ENCODE peak calls at places on chromosomes 5 and 9, in seven cellular contexts. E is lower leg skin, S is AG10803, O is epithelial cell of esophagus, G is brain microvascular endothelial cell, X is GM23338, Q is AG04450. L is an unnamed sample.

GRCh38 chr5:65418661-65419060 is 63.1 kb downstream of the ADAMTS6 start:
- DNase-seq in E (no peak), S (peak), O (no peak), G (peak), X (no peak), Q (no peak), L (no peak)

GRCh38 chr9:87554976-87555375 is 57.3 kb downstream of the DAPK1 start:
- DNase-seq in E (no peak), S (no peak), O (no peak), G (no peak), X (no peak), Q (no peak), L (no peak)

GRCh38 chr9:88835038-88835466 is 156.2 kb upstream of the S1PR3 start:
- DNase-seq in E (no peak), S (peak), O (no peak), G (peak), X (no peak), Q (no peak), L (no peak)

GRCh38 chr5:150317048-150318003 is 14.6 kb upstream of the ARSI start:
- DNase-seq in E (no peak), S (peak), O (peak), G (peak), X (peak), Q (peak), L (peak)

GRCh38 chr9:107635137-107635802 is 145.7 kb upstream of the KLF4 start:
- DNase-seq in E (no peak), S (no peak), O (no peak), G (peak), X (no peak), Q (no peak), L (no peak)

GRCh38 chr5:175870820-175871447 is 444 bp upstream of the CPLX2 start:
- DNase-seq in E (no peak), S (no peak), O (no peak), G (no peak), X (peak), Q (no peak), L (no peak)

GRCh38 chr5:180792965-180793287 is 9.7 kb downstream of the MGAT1 start:
- DNase-seq in E (no peak), S (no peak), O (no peak), G (no peak), X (no peak), Q (no peak), L (no peak)

GRCh38 chr5:17018871-17019270 is 82.8 kb upstream of the MYO10 start:
- DNase-seq in E (no peak), S (no peak), O (peak), G (no peak), X (no peak), Q (no peak), L (no peak)

GRCh38 chr5:9813305-9813704 is 183.2 kb upstream of the TAS2R1 start:
- DNase-seq in E (no peak), S (no peak), O (no peak), G (no peak), X (no peak), Q (no peak), L (no peak)

GRCh38 chr9:86821011-86821845 is 126.1 kb downstream of the GAS1 start:
- DNase-seq in E (no peak), S (peak), O (no peak), G (no peak), X (no peak), Q (no peak), L (peak)

GRCh38 chr5:131495536-131496399 is 139.3 kb downstream of the RAPGEF6 start:
- DNase-seq in E (no peak), S (no peak), O (no peak), G (no peak), X (no peak), Q (no peak), L (no peak)

GRCh38 chr5:35335752-35336151 is 105.5 kb upstream of the PRLR start:
- DNase-seq in E (no peak), S (no peak), O (no peak), G (no peak), X (no peak), Q (no peak), L (no peak)

GRCh38 chr9:12856608-12857007 is 81.8 kb downstream of the LURAP1L start:
- DNase-seq in E (no peak), S (no peak), O (no peak), G (no peak), X (peak), Q (no peak), L (no peak)

GRCh38 chr5:59779453-59779852 is 114.1 kb downstream of the PDE4D start:
- DNase-seq in E (no peak), S (no peak), O (no peak), G (no peak), X (no peak), Q (no peak), L (no peak)

GRCh38 chr9:99445920-99446319 is 223.8 kb downstream of the SEC61B start:
- DNase-seq in E (no peak), S (no peak), O (peak), G (no peak), X (no peak), Q (no peak), L (no peak)

GRCh38 chr9:78091736-78092135 is 60.1 kb upstream of the GNAQ start:
- DNase-seq in E (no peak), S (no peak), O (no peak), G (no peak), X (no peak), Q (no peak), L (no peak)

GRCh38 chr5:56908942-56909293 is 478 bp upstream of the SETD9 start:
- DNase-seq in E (no peak), S (no peak), O (no peak), G (peak), X (no peak), Q (no peak), L (no peak)

GRCh38 chr5:143304836-143305475 is 98.5 kb downstream of the NR3C1 start:
- DNase-seq in E (no peak), S (peak), O (no peak), G (no peak), X (no peak), Q (no peak), L (no peak)

GRCh38 chr9:91089405-91090131 is 272.1 kb downstream of the AUH start:
- DNase-seq in E (no peak), S (peak), O (peak), G (peak), X (peak), Q (no peak), L (no peak)

GRCh38 chr5:179357036-179357435 is 11.8 kb upstream of the ADAMTS2 start:
- DNase-seq in E (no peak), S (peak), O (no peak), G (no peak), X (no peak), Q (no peak), L (no peak)

GRCh38 chr5:88145603-88146467 is 122.8 kb downstream of the TMEM161B start:
- DNase-seq in E (no peak), S (no peak), O (peak), G (no peak), X (peak), Q (no peak), L (no peak)

GRCh38 chr5:95861858-95862561 is 39.5 kb upstream of the GLRX start:
- DNase-seq in E (no peak), S (peak), O (peak), G (peak), X (no peak), Q (no peak), L (peak)

GRCh38 chr5:175385691-175386360 is 58.2 kb downstream of the DRD1 start:
- DNase-seq in E (no peak), S (peak), O (no peak), G (no peak), X (no peak), Q (peak), L (no peak)

GRCh38 chr5:56094579-56095361 is 100.0 kb upstream of the IL6ST start:
- DNase-seq in E (no peak), S (no peak), O (peak), G (no peak), X (no peak), Q (no peak), L (no peak)

GRCh38 chr9:87464110-87464991 is 33.3 kb upstream of the DAPK1 start:
- DNase-seq in E (peak), S (peak), O (peak), G (no peak), X (no peak), Q (no peak), L (no peak)

GRCh38 chr9:98097836-98098235 is 21.2 kb downstream of the TRIM14 start:
- DNase-seq in E (peak), S (no peak), O (peak), G (no peak), X (no peak), Q (no peak), L (no peak)

GRCh38 chr5:39580702-39581498 is 156.1 kb upstream of the DAB2 start:
- DNase-seq in E (no peak), S (peak), O (peak), G (peak), X (no peak), Q (no peak), L (peak)

GRCh38 chr9:86946712-86947145 is 577 bp downstream of the GAS1 start:
- DNase-seq in E (peak), S (peak), O (no peak), G (peak), X (no peak), Q (no peak), L (no peak)

GRCh38 chr5:59721741-59722140 is 171.8 kb downstream of the PDE4D start:
- DNase-seq in E (no peak), S (no peak), O (no peak), G (no peak), X (no peak), Q (no peak), L (no peak)

GRCh38 chr5:62326302-62326701 is 20.3 kb downstream of the KIF2A start:
- DNase-seq in E (no peak), S (no peak), O (no peak), G (no peak), X (no peak), Q (no peak), L (no peak)

GRCh38 chr9:2469681-2470141 is 151.9 kb upstream of the VLDLR start:
- DNase-seq in E (no peak), S (peak), O (peak), G (no peak), X (peak), Q (no peak), L (no peak)

GRCh38 chr9:70902705-70903131 is 218.7 kb downstream of the TRPM3 start:
- DNase-seq in E (no peak), S (peak), O (peak), G (peak), X (no peak), Q (peak), L (peak)

GRCh38 chr5:84885479-84886258 is 501.0 kb upstream of the EDIL3 start:
- DNase-seq in E (no peak), S (no peak), O (peak), G (peak), X (no peak), Q (peak), L (no peak)

GRCh38 chr9:128275198-128276007 is at the start of gene GOLGA2:
- DNase-seq in E (no peak), S (peak), O (no peak), G (peak), X (peak), Q (no peak), L (no peak)

GRCh38 chr9:4145482-4145881 is 154.4 kb downstream of the GLIS3 start:
- DNase-seq in E (no peak), S (no peak), O (no peak), G (no peak), X (peak), Q (no peak), L (no peak)

GRCh38 chr9:133598978-133599377 is 10.2 kb downstream of the FAM163B start:
- DNase-seq in E (no peak), S (no peak), O (no peak), G (no peak), X (no peak), Q (no peak), L (no peak)

GRCh38 chr9:26245072-26245471 is 566.8 kb upstream of the TUSC1 start:
- DNase-seq in E (no peak), S (no peak), O (no peak), G (no peak), X (no peak), Q (no peak), L (peak)

GRCh38 chr9:75892168-75892901 is 1.9 kb downstream of the PCSK5 start:
- DNase-seq in E (no peak), S (no peak), O (peak), G (no peak), X (peak), Q (no peak), L (no peak)

GRCh38 chr9:14321517-14322125 is 7.7 kb upstream of the NFIB start:
- DNase-seq in E (no peak), S (no peak), O (no peak), G (peak), X (peak), Q (no peak), L (no peak)

GRCh38 chr9:123928471-123929176 is 1.3 kb downstream of the DENND1A start:
- DNase-seq in E (no peak), S (peak), O (no peak), G (no peak), X (no peak), Q (no peak), L (no peak)
- H3K4me3 ChIP-seq in E (no peak), S (peak), O (peak), G (peak), X (peak), Q (peak), L (peak)

GRCh38 chr9:126397056-126397455 is 70.4 kb downstream of the MVB12B start:
- DNase-seq in E (no peak), S (no peak), O (no peak), G (no peak), X (no peak), Q (no peak), L (no peak)
- TF ChIP-seq CTCF in E (no peak), S (peak), O (no peak), G (peak), X (peak), Q (peak), L (no peak)

GRCh38 chr5:98916540-98916939 is 12.3 kb downstream of the CHD1 start:
- DNase-seq in E (no peak), S (no peak), O (no peak), G (no peak), X (no peak), Q (no peak), L (no peak)
- H3K4me3 ChIP-seq in E (no peak), S (no peak), O (no peak), G (no peak), X (no peak), Q (no peak), L (no peak)

DNA sequence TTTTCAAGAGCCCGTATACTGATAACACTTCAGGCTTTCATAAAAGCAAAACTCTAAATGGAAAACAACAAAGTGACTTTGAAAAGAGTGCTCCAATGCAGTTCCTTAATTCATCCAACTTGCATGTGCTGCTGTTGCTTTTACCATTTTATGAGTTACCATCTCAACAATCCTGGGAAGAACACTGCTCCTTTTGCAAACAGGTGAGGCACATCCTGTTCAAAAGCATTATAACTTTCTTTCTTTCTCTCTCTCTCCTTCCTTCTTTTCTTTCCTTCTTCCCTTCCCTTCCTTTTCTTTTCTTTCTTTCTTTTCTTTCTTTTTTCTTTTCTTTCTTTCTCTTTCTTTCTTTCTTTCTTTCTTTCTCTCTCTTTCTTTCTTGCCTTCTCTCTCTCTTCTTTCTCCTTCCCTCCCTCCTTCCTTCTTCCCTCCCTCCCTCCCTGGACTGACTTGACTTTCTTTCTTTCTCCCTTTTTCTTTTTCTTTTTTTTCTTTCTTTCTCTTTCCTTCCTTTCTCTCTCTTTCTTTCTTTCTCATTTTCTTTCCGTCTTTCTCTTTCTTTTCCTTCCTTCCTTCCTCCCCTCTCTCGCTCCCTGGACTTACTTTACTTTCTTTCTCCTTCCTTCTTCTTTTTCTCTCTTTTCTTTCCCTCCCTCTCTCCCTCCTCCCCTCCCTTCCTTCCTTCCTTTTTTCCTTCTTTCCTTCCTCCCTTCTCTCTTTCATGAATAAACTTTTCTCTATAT is 11.2 kb upstream of the PARP8 start:
- DNase-seq in E (no peak), S (no peak), O (no peak), G (no peak), X (no peak), Q (no peak), L (no peak)
- TF ChIP-seq CTCF in E (no peak), S (no peak), O (no peak), G (no peak), X (no peak), Q (no peak), L (no peak)

GRCh38 chr9:132201139-132201538 is 39.3 kb downstream of the NTNG2 start:
- DNase-seq in E (no peak), S (no peak), O (no peak), G (no peak), X (no peak), Q (no peak), L (no peak)

GRCh38 chr9:132199056-132199455 is 37.2 kb downstream of the NTNG2 start:
- DNase-seq in E (no peak), S (no peak), O (peak), G (no peak), X (no peak), Q (no peak), L (no peak)

GRCh38 chr9:132201780-132202703 is 40.2 kb downstream of the NTNG2 start:
- DNase-seq in E (no peak), S (no peak), O (no peak), G (no peak), X (no peak), Q (no peak), L (no peak)

GRCh38 chr9:132197856-132198550 is 36.1 kb downstream of the NTNG2 start:
- DNase-seq in E (no peak), S (no peak), O (no peak), G (no peak), X (no peak), Q (no peak), L (no peak)

GRCh38 chr9:132200706-132201105 is 38.8 kb downstream of the NTNG2 start:
- DNase-seq in E (no peak), S (no peak), O (no peak), G (no peak), X (no peak), Q (no peak), L (no peak)
- H3K4me3 ChIP-seq in E (no peak), S (no peak), O (no peak), G (no peak), X (no peak), Q (no peak), L (no peak)

GRCh38 chr5:82694886-82695285 is 382.3 kb downstream of the TMEM167A start:
- DNase-seq in E (no peak), S (no peak), O (no peak), G (no peak), X (no peak), Q (no peak), L (no peak)
- TF ChIP-seq CTCF in E (no peak), S (no peak), O (no peak), G (no peak), X (no peak), Q (no peak), L (no peak)

GRCh38 chr9:6417186-6417585 is 4.2 kb downstream of the UHRF2 start:
- DNase-seq in E (no peak), S (peak), O (peak), G (no peak), X (no peak), Q (no peak), L (no peak)
- H3K4me3 ChIP-seq in E (no peak), S (no peak), O (no peak), G (no peak), X (no peak), Q (no peak), L (no peak)

DNA sequence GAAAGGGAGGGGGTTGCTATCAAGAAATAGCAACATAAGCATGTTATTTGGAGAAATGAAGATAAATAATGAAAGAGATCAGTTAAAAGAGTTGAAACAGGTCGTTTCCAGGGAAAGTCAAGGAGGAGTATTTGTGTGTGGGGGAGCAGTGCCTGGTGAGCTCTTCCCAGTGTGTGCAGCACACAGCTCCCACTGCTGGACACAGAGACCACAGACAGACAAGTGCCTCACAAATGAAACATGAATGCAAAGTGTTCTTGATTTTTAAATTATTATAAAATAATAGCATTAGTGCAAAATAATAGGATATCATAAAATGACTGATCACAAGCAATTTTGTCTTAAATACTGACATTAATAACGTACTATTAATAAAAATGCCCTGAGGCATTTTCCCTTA is 40.8 kb downstream of the LIFR start:
- DNase-seq in E (no peak), S (peak), O (peak), G (peak), X (no peak), Q (no peak), L (no peak)
- TF ChIP-seq CTCF in E (no peak), S (peak), O (peak), G (peak), X (peak), Q (peak), L (peak)